ENCODE peak calls at places on chromosome 9, in four cellular contexts. S is HCT116, T is HL-60, U is GM12878. R is an unnamed sample.

GRCh38 chr9:125272697-125273096 is 11.1 kb downstream of the GAPVD1 start:
- DNase-seq in S (no peak), T (no peak), U (no peak), R (no peak)

GRCh38 chr9:4333231-4333740 is 33.4 kb upstream of the GLIS3 start:
- DNase-seq in S (no peak), T (no peak), U (no peak), R (no peak)

GRCh38 chr9:20473566-20474116 is 148.7 kb downstream of the MLLT3 start:
- DNase-seq in S (no peak), T (no peak), U (no peak), R (no peak)

GRCh38 chr9:34493972-34494535 is 28.7 kb downstream of the ENHO start:
- DNase-seq in S (no peak), T (peak), U (no peak), R (peak)

GRCh38 chr9:92561374-92562329 is 25.9 kb upstream of the ECM2 start:
- DNase-seq in S (no peak), T (no peak), U (no peak), R (no peak)

GRCh38 chr9:129556576-129557191 is 64.2 kb downstream of the C9orf50 start:
- DNase-seq in S (no peak), T (no peak), U (no peak), R (no peak)

GRCh38 chr9:3848445-3849114 is 322.8 kb upstream of the RFX3 start:
- DNase-seq in S (no peak), T (no peak), U (no peak), R (peak)

GRCh38 chr9:122370303-122370702 is 521 bp upstream of the PTGS1 start:
- DNase-seq in S (no peak), T (peak), U (no peak), R (no peak)

GRCh38 chr9:124024107-124024506 is 12.5 kb downstream of the LHX2 start:
- DNase-seq in S (no peak), T (no peak), U (no peak), R (no peak)

GRCh38 chr9:76859860-76860259 is 46.1 kb downstream of the PRUNE2 start:
- DNase-seq in S (no peak), T (no peak), U (no peak), R (no peak)

GRCh38 chr9:122116040-122116439 is 22.9 kb upstream of the TTLL11 start:
- DNase-seq in S (no peak), T (no peak), U (no peak), R (peak)

GRCh38 chr9:127990539-127990938 is 9.8 kb upstream of the EEIG1 start:
- DNase-seq in S (no peak), T (no peak), U (no peak), R (no peak)

GRCh38 chr9:76818271-76818670 is 54.0 kb downstream of the PCA3 start:
- DNase-seq in S (peak), T (no peak), U (no peak), R (no peak)

GRCh38 chr9:34279431-34279830 is 49.6 kb downstream of the KIF24 start:
- DNase-seq in S (no peak), T (no peak), U (no peak), R (no peak)

GRCh38 chr9:105994970-105995369 is 300.6 kb downstream of the TMEM38B start:
- DNase-seq in S (no peak), T (no peak), U (no peak), R (no peak)

GRCh38 chr9:131361202-131361833 is 32.6 kb upstream of the PRRC2B start:
- DNase-seq in S (no peak), T (peak), U (no peak), R (no peak)

GRCh38 chr9:84828101-84828500 is 158.6 kb downstream of the NTRK2 start:
- DNase-seq in S (no peak), T (no peak), U (no peak), R (no peak)

GRCh38 chr9:6834306-6834705 is 76.5 kb downstream of the KDM4C start:
- DNase-seq in S (no peak), T (no peak), U (no peak), R (no peak)

GRCh38 chr9:127862075-127863011 is 7.9 kb upstream of the ENG start:
- DNase-seq in S (no peak), T (peak), U (no peak), R (no peak)

GRCh38 chr9:95131023-95131943 is 186.2 kb downstream of the FANCC start:
- DNase-seq in S (peak), T (peak), U (no peak), R (peak)

GRCh38 chr9:135474915-135475314 is 4.7 kb upstream of the PPP1R26 start:
- DNase-seq in S (peak), T (no peak), U (no peak), R (peak)

GRCh38 chr9:125646222-125647100 is 60.5 kb downstream of the MAPKAP1 start:
- DNase-seq in S (no peak), T (no peak), U (no peak), R (no peak)

GRCh38 chr9:72041369-72041768 is 19.0 kb downstream of the C9orf57 start:
- DNase-seq in S (no peak), T (no peak), U (no peak), R (no peak)

GRCh38 chr9:72165821-72166547 is 16.7 kb downstream of the GDA start:
- DNase-seq in S (no peak), T (no peak), U (no peak), R (no peak)

GRCh38 chr9:104093162-104093561 is 947 bp upstream of the SMC2 start:
- DNase-seq in S (no peak), T (no peak), U (no peak), R (peak)

GRCh38 chr9:125932012-125932411 is 184.8 kb downstream of the PBX3 start:
- DNase-seq in S (peak), T (no peak), U (no peak), R (no peak)

GRCh38 chr9:136944094-136944518 is 432 bp downstream of the FBXW5 start:
- DNase-seq in S (no peak), T (peak), U (no peak), R (no peak)

GRCh38 chr9:6576930-6577329 is 68.6 kb downstream of the GLDC start:
- DNase-seq in S (no peak), T (no peak), U (no peak), R (no peak)

GRCh38 chr9:28956111-28956880 is 1383.0 kb upstream of the C9orf72 start:
- DNase-seq in S (no peak), T (no peak), U (no peak), R (peak)

GRCh38 chr9:137789295-137789895 is 88.2 kb upstream of the CACNA1B start:
- DNase-seq in S (no peak), T (no peak), U (no peak), R (no peak)

GRCh38 chr9:82031538-82032280 is 43.1 kb downstream of the SPATA31D1 start:
- DNase-seq in S (peak), T (no peak), U (no peak), R (no peak)

GRCh38 chr9:34592895-34593601 is 3.5 kb upstream of the CNTFR start:
- DNase-seq in S (no peak), T (no peak), U (no peak), R (peak)

GRCh38 chr9:129869585-129870501 is 34.6 kb downstream of the USP20 start:
- DNase-seq in S (no peak), T (no peak), U (no peak), R (no peak)

GRCh38 chr9:121650220-121651013 is 1.0 kb upstream of the DAB2IP start:
- DNase-seq in S (no peak), T (no peak), U (no peak), R (peak)

GRCh38 chr9:21294904-21295538 is 10.1 kb downstream of the IFNA5 start:
- DNase-seq in S (no peak), T (peak), U (peak), R (no peak)

GRCh38 chr9:70747335-70747734 is 332.9 kb upstream of the KLF9 start:
- DNase-seq in S (no peak), T (no peak), U (no peak), R (no peak)

DNA sequence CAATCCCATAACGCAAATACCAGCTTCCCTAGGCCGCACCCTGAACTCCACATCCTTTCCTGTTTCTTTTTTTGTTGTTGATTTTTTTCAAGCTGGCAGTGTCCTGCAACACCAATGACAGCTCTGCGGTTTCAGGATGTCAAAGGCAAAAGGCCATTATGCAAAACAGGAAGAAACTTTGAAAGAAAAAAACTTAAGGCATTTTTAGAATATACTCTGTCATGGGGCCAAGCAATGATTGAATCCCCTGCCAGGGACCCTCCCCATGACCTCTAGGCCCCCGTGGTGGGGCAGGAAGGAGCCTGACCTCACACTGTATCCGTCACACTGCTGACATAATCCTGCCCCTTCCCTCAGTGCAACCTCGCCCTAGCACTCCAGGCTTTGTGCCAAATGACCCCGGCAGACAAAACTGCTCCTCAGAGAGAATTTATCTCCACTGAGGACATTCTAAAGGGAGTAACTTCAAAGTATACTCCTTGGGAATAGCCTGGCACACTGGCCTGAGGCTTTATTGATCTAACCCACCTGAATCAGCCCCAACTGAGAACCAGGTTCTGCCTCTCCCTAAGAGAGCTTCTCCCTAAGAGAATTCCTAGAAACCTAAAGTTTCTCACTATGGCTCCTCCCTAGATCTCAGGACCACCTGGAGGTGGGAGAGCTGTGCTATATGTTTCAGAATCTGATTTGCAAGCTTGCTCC is 7.9 kb downstream of the B4GALT1 start:
- DNase-seq in S (no peak), T (peak), U (no peak), R (no peak)
- TF ChIP-seq POLR2AphosphoS5 in S (no peak), T (no peak), U (no peak), R (no peak)

DNA sequence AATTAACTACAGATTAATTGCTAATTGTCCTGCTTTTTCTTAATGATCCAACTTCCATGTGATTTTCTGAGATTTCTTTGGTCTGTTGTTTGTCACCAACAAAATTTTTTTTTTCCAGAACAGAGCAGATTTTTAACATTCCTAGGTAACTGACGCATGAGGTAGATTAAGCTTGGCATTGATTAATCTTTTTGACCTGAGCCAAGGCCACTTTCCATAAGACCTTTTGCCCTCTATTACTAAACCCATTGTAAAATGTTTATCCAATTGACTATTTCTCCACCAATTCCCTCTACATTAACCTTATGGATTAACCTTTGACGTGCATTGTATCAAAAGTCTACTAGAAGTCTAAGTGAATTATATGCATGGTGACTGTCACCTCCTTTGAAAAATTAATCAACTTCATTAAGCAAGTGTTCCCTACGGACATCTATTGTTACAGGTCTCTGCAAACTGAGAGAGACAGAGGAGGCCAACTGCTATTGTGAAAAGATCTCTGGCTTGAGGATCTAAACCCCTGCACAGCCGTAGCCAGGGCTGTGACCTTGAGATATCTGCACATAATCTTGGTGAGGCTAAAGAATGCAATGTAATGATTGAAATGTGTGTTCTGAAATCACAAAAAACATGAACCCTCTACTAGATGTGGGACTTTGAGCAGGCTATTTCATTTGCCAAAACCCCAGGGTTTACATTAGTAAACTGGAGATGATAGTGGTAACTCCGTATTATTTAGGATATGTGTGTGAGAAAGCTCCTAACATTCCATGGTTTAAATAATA is 632.2 kb downstream of the TLR4 start:
- DNase-seq in S (no peak), T (no peak), U (no peak), R (no peak)
- TF ChIP-seq REST in S (no peak), T (no peak), U (no peak), R (no peak)

GRCh38 chr9:114619205-114619758 is 8.2 kb downstream of the TMEM268 start:
- DNase-seq in S (no peak), T (no peak), U (no peak), R (no peak)
- TF ChIP-seq POLR2AphosphoS5 in S (no peak), T (no peak), U (no peak), R (no peak)

GRCh38 chr9:98848450-98849149 is 41.1 kb downstream of the GALNT12 start:
- DNase-seq in S (peak), T (peak), U (peak), R (peak)
- TF ChIP-seq REST in S (no peak), T (no peak), U (no peak), R (no peak)

GRCh38 chr9:89710689-89711088 is 105.9 kb downstream of the GADD45G start:
- DNase-seq in S (no peak), T (no peak), U (no peak), R (no peak)
- TF ChIP-seq POLR2AphosphoS5 in S (no peak), T (no peak), U (no peak), R (no peak)

GRCh38 chr9:133523096-133523495 is 1.7 kb downstream of the MYMK start:
- DNase-seq in S (no peak), T (no peak), U (no peak), R (no peak)

GRCh38 chr9:133520121-133520835 is 4.5 kb downstream of the MYMK start:
- DNase-seq in S (no peak), T (no peak), U (no peak), R (no peak)

GRCh38 chr9:133519693-133520092 is 5.1 kb downstream of the MYMK start:
- DNase-seq in S (no peak), T (no peak), U (no peak), R (no peak)

GRCh38 chr9:133522073-133522910 is 2.5 kb downstream of the MYMK start:
- DNase-seq in S (no peak), T (no peak), U (no peak), R (no peak)

GRCh38 chr9:133521122-133522072 is 3.4 kb downstream of the MYMK start:
- DNase-seq in S (no peak), T (no peak), U (no peak), R (no peak)
- TF ChIP-seq REST in S (no peak), T (no peak), U (no peak), R (no peak)

GRCh38 chr9:30970186-30970585 is 1414.3 kb upstream of the ACO1 start:
- DNase-seq in S (no peak), T (no peak), U (no peak), R (no peak)
- TF ChIP-seq POLR2AphosphoS5 in S (no peak), T (no peak), U (no peak), R (no peak)

R was measured in GM23338.